ENCODE peak calls at places on chromosome 5, in five cellular contexts. A, M, I, K and W are unnamed samples.

GRCh38 chr5:56059854-56060253 is 65.1 kb upstream of the IL6ST start:
- DNase-seq in M (no peak), I (no peak), A (no peak), K (no peak), W (no peak)

GRCh38 chr5:158287643-158288228 is 428.8 kb upstream of the CLINT1 start:
- DNase-seq in A (no peak), M (no peak), K (no peak), I (no peak), W (no peak)

GRCh38 chr5:102971693-102972293 is 148.1 kb downstream of the GIN1 start:
- DNase-seq in M (no peak), I (no peak), A (no peak), K (no peak), W (no peak)

GRCh38 chr5:177089146-177089545 is 2.4 kb downstream of the FGFR4 start:
- DNase-seq in A (no peak), I (no peak), M (no peak), K (no peak), W (no peak)

GRCh38 chr5:60352992-60353391 is 347.0 kb downstream of the DEPDC1B start:
- DNase-seq in K (no peak), I (no peak), M (no peak), A (no peak), W (no peak)

GRCh38 chr5:82924241-82924989 is 152.8 kb downstream of the TMEM167A start:
- DNase-seq in I (no peak), M (no peak), A (no peak), K (no peak), W (no peak)

GRCh38 chr5:132469380-132470372 is 20.9 kb downstream of the IRF1 start:
- DNase-seq in I (no peak), K (no peak), A (no peak), M (no peak), W (no peak)

GRCh38 chr5:21654-22233 is 70.2 kb upstream of the PLEKHG4B start:
- DNase-seq in A (no peak), M (no peak), K (no peak), I (no peak), W (no peak)

GRCh38 chr5:82334856-82335255 is 56.7 kb upstream of the RPS23 start:
- DNase-seq in I (no peak), M (no peak), K (no peak), A (no peak), W (no peak)

GRCh38 chr5:57037355-57037754 is 85.4 kb upstream of the MIER3 start:
- DNase-seq in K (no peak), M (peak; percentile 74), I (no peak), A (no peak), W (no peak)

GRCh38 chr5:106423109-106423897 is 1247.4 kb downstream of the EFNA5 start:
- DNase-seq in I (peak; percentile 78), K (no peak), A (no peak), M (no peak), W (no peak)

GRCh38 chr5:177471610-177472356 is 1.7 kb downstream of the DBN1 start:
- DNase-seq in I (no peak), K (no peak), A (no peak), M (no peak), W (no peak)

GRCh38 chr5:6491548-6492290 is 43.1 kb downstream of the UBE2QL1 start:
- DNase-seq in M (peak; percentile 57), K (no peak), A (no peak), I (no peak), W (no peak)

GRCh38 chr5:171926311-171926710 is 80.1 kb downstream of the FBXW11 start:
- DNase-seq in I (no peak), A (no peak), M (no peak), K (no peak), W (no peak)

GRCh38 chr5:62779010-62779422 is 200.4 kb downstream of the LRRC70 start:
- DNase-seq in I (no peak), M (peak; percentile 75), K (no peak), A (peak; percentile 20), W (no peak)

GRCh38 chr5:134328619-134329018 is 38.4 kb downstream of the CDKL3 start:
- DNase-seq in A (no peak), K (no peak), I (no peak), M (no peak), W (no peak)

GRCh38 chr5:816176-816575 is 31.6 kb upstream of the ZDHHC11B start:
- DNase-seq in K (no peak), I (no peak), A (no peak), M (no peak), W (no peak)

GRCh38 chr5:21847300-21847699 is 1005.8 kb downstream of the CDH12 start:
- DNase-seq in M (no peak), K (no peak), I (no peak), A (no peak), W (no peak)

GRCh38 chr5:132420706-132421272 is 51.3 kb downstream of the SLC22A5 start:
- DNase-seq in I (no peak), M (no peak), A (peak; percentile 13), K (no peak), W (no peak)

GRCh38 chr5:67481362-67481761 is 284.8 kb upstream of the CD180 start:
- DNase-seq in A (no peak), M (no peak), I (no peak), K (no peak), W (no peak)

GRCh38 chr5:54742417-54742889 is 224.9 kb downstream of the SNX18 start:
- DNase-seq in K (no peak), A (no peak), I (no peak), M (peak; percentile 35), W (no peak)

GRCh38 chr5:169576181-169576598 is 7.4 kb upstream of the SPDL1 start:
- DNase-seq in M (no peak), K (no peak), I (no peak), A (no peak), W (no peak)

GRCh38 chr5:171412186-171412585 is 7.3 kb upstream of the FGF18 start:
- DNase-seq in M (no peak), A (no peak), I (peak; percentile 27), K (no peak), W (no peak)

GRCh38 chr5:117095322-117095721 is 520.7 kb upstream of the SEMA6A start:
- DNase-seq in A (no peak), I (no peak), M (no peak), K (no peak), W (no peak)

GRCh38 chr5:37871023-37871815 is 31.4 kb upstream of the GDNF start:
- DNase-seq in I (no peak), A (no peak), K (no peak), M (no peak), W (no peak)

GRCh38 chr5:176955895-176956294 is 50.7 kb downstream of the UIMC1 start:
- DNase-seq in I (no peak), M (no peak), A (no peak), K (no peak), W (no peak)

GRCh38 chr5:59757442-59757841 is 136.1 kb downstream of the PDE4D start:
- DNase-seq in A (no peak), M (no peak), I (no peak), K (no peak), W (no peak)

GRCh38 chr5:135850671-135851070 is 16.2 kb downstream of the SLC25A48 start:
- DNase-seq in M (no peak), K (no peak), I (no peak), A (no peak), W (no peak)

GRCh38 chr5:151063590-151063989 is 17.2 kb downstream of the TNIP1 start:
- DNase-seq in A (no peak), I (no peak), M (no peak), K (no peak), W (no peak)

GRCh38 chr5:153445875-153446567 is 44.4 kb upstream of the GRIA1 start:
- DNase-seq in I (no peak), A (peak; percentile 14), M (no peak), K (no peak), W (no peak)

GRCh38 chr5:126808619-126809018 is 31.7 kb downstream of the LMNB1 start:
- DNase-seq in M (no peak), K (no peak), I (no peak), A (no peak), W (no peak)

GRCh38 chr5:123193176-123193575 is 104.1 kb downstream of the PRDM6 start:
- DNase-seq in K (no peak), M (no peak), I (no peak), A (no peak), W (no peak)

GRCh38 chr5:150672237-150672883 is 11.3 kb downstream of the MYOZ3 start:
- DNase-seq in A (peak; percentile 39), M (peak; percentile 75), I (peak; percentile 91), K (no peak), W (no peak)

GRCh38 chr5:81091199-81091598 is 131.0 kb downstream of the RASGRF2 start:
- DNase-seq in I (peak; percentile 77), M (no peak), A (no peak), K (no peak), W (no peak)

GRCh38 chr5:72402959-72403628 is 82.9 kb downstream of the PTCD2 start:
- DNase-seq in A (no peak), M (peak; percentile 34), K (no peak), I (no peak), W (no peak)

GRCh38 chr5:105460721-105461120 is 1898.1 kb upstream of the NUDT12 start:
- DNase-seq in M (no peak), A (no peak), I (no peak), K (no peak), W (no peak)

GRCh38 chr5:137453476-137454080 is 45.5 kb downstream of the SPOCK1 start:
- DNase-seq in I (no peak), K (no peak), M (peak; percentile 51), A (peak; percentile 22), W (no peak)

GRCh38 chr5:172770374-172770674 is 671 bp downstream of the DUSP1 start:
- DNase-seq in K (no peak), A (no peak), I (peak; percentile 84), M (no peak), W (no peak)

GRCh38 chr5:77138981-77139380 is 51.9 kb upstream of the ZBED3 start:
- DNase-seq in M (peak; percentile 14), A (no peak), K (no peak), I (peak; percentile 82), W (no peak)